ENCODE peak calls at places on chromosome 21, in seven cellular contexts. X is hepatocyte; S is MM.1S; R is effector memory CD4-positive, alpha-beta T cell; O is upper lobe of left lung; Z is suprapubic skin; N is fibroblast of lung. F is an unnamed sample. For H3K27me3 and H3K36me3, the result is how much of the 10 kb centered on the place peaks cover.

GRCh38 chr21:17513214-17514123 is 626 bp downstream of the CXADR start:
- DNase-seq in Z (no peak), N (peak), O (peak), R (peak), S (peak), X (peak), F (peak)

GRCh38 chr21:44582980-44583799 is 2.8 kb upstream of the KRTAP10-5 start:
- DNase-seq in R (no peak), N (no peak), X (peak), O (no peak), Z (no peak), S (no peak), F (no peak)

GRCh38 chr21:39976805-39977204 is 109.6 kb downstream of the PCP4 start:
- DNase-seq in S (no peak), N (no peak), X (no peak), O (no peak), R (no peak), Z (no peak), F (peak)

GRCh38 chr21:15794277-15794912 is 64.6 kb downstream of the USP25 start:
- DNase-seq in S (no peak), R (no peak), N (no peak), Z (no peak), X (no peak), O (no peak), F (no peak)

GRCh38 chr21:14677023-14677422 is 130.9 kb upstream of the SAMSN1 start:
- DNase-seq in Z (no peak), X (no peak), O (no peak), R (no peak), S (no peak), N (no peak), F (no peak)

GRCh38 chr21:41210405-41211040 is 42.6 kb downstream of the BACE2 start:
- DNase-seq in S (no peak), R (no peak), O (no peak), X (no peak), N (peak), Z (no peak), F (no peak)

GRCh38 chr21:31682625-31683024 is 23.1 kb downstream of the SOD1 start:
- DNase-seq in S (no peak), X (no peak), Z (no peak), N (peak), R (no peak), O (no peak), F (no peak)

GRCh38 chr21:22211943-22212342 is 1213.7 kb downstream of the NCAM2 start:
- DNase-seq in Z (no peak), R (no peak), O (no peak), S (no peak), X (no peak), N (no peak), F (no peak)

GRCh38 chr21:15445327-15445726 is 284.5 kb upstream of the USP25 start:
- DNase-seq in O (no peak), N (no peak), R (no peak), S (no peak), X (no peak), Z (no peak), F (peak)

GRCh38 chr21:44261191-44261631 is 486 bp downstream of the DNMT3L start:
- DNase-seq in O (no peak), S (no peak), Z (no peak), X (no peak), N (no peak), R (no peak), F (peak)

GRCh38 chr21:22223385-22223784 is 1225.2 kb downstream of the NCAM2 start:
- DNase-seq in X (no peak), Z (no peak), R (no peak), S (peak), O (no peak), N (no peak), F (no peak)

GRCh38 chr21:34802180-34802899 is 133.5 kb downstream of the CLIC6 start:
- DNase-seq in R (no peak), N (no peak), O (no peak), X (no peak), Z (no peak), S (peak), F (no peak)

GRCh38 chr21:44296103-44296519 is 3.7 kb upstream of the PFKL start:
- DNase-seq in X (no peak), N (no peak), R (no peak), Z (no peak), S (no peak), O (no peak), F (no peak)

GRCh38 chr21:24023936-24024335 is 1583.3 kb downstream of the MRPL39 start:
- DNase-seq in X (no peak), R (no peak), S (no peak), Z (no peak), O (no peak), N (peak), F (no peak)

GRCh38 chr21:30839304-30839703 is 9.7 kb upstream of the KRTAP7-1 start:
- DNase-seq in R (no peak), O (no peak), X (peak), S (peak), N (no peak), Z (no peak), F (peak)

GRCh38 chr21:27825035-27825434 is 858.1 kb upstream of the ADAMTS5 start:
- DNase-seq in R (no peak), X (no peak), S (no peak), N (no peak), O (no peak), Z (no peak), F (peak)

GRCh38 chr21:43691801-43692200 is 27.1 kb upstream of the PDXK start:
- DNase-seq in S (no peak), Z (no peak), R (no peak), X (no peak), N (no peak), O (no peak), F (no peak)

GRCh38 chr21:15667010-15667409 is 62.8 kb upstream of the USP25 start:
- DNase-seq in X (no peak), N (peak), Z (no peak), O (no peak), R (no peak), S (no peak), F (no peak)

GRCh38 chr21:27149034-27149433 is 182.1 kb upstream of the ADAMTS5 start:
- DNase-seq in O (no peak), S (no peak), R (no peak), X (no peak), N (peak), Z (no peak), F (no peak)

GRCh38 chr21:43667191-43667904 is 8.0 kb downstream of the RRP1B start:
- DNase-seq in X (no peak), Z (no peak), S (no peak), N (peak), R (no peak), O (no peak), F (no peak)

GRCh38 chr21:37983336-37984095 is 67.3 kb upstream of the KCNJ6 start:
- DNase-seq in X (no peak), S (no peak), O (no peak), Z (no peak), N (peak), R (no peak), F (no peak)

GRCh38 chr21:14523234-14523633 is 22.9 kb downstream of the SAMSN1 start:
- DNase-seq in S (peak), Z (no peak), R (no peak), N (no peak), O (no peak), X (no peak), F (no peak)

GRCh38 chr21:39377444-39378050 is 28.7 kb upstream of the HMGN1 start:
- DNase-seq in X (no peak), R (no peak), N (peak), Z (no peak), O (no peak), S (no peak), F (no peak)

GRCh38 chr21:25457411-25457810 is 149.9 kb downstream of the MRPL39 start:
- DNase-seq in S (peak), R (no peak), O (no peak), N (peak), X (peak), Z (no peak), F (no peak)

GRCh38 chr21:14383596-14384210 is 757 bp upstream of the HSPA13 start:
- DNase-seq in X (peak), R (no peak), Z (no peak), O (no peak), N (peak), S (peak), F (no peak)

GRCh38 chr21:34511154-34511553 is 856 bp downstream of the KCNE1 start:
- DNase-seq in O (no peak), S (no peak), N (no peak), Z (no peak), X (no peak), R (no peak), F (no peak)

GRCh38 chr21:44442266-44443125 is 12.8 kb upstream of the LRRC3 start:
- DNase-seq in R (no peak), S (no peak), N (no peak), Z (peak), O (no peak), X (no peak), F (no peak)

GRCh38 chr21:14880922-14881321 is 183.9 kb downstream of the NRIP1 start:
- DNase-seq in S (no peak), N (peak), X (no peak), Z (no peak), O (no peak), R (no peak), F (no peak)

GRCh38 chr21:40054403-40054802 is 187.2 kb downstream of the PCP4 start:
- DNase-seq in X (peak), Z (no peak), S (peak), R (no peak), N (peak), O (peak), F (no peak)

GRCh38 chr21:45642122-45642813 is 1.3 kb upstream of the PCBP3 start:
- DNase-seq in N (no peak), R (no peak), S (no peak), O (no peak), Z (no peak), X (peak), F (peak)
- H3K4me3 ChIP-seq in N (no peak), R (peak), S (no peak), O (peak), Z (peak), X (no peak), F (peak)

DNA sequence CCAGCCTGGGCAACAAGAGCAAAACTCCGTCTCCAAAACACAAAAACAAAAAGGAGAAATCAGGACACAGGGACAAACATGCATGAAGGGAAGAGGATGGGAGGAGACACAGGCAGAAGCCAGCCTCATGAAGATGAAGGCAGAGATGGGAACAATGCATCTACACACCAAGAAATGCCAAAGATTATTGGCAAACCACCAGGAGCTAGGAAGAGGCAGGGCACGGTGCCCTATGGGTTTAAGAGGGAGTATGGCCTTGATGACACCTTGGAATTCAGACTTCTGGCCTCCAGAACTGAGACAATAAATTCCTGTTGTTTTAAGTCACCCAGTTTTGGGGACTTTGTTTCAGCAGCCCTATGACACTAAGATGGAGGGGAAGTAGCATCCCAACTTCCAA is 5.2 kb downstream of the TMPRSS3 start:
- DNase-seq in S (no peak), Z (no peak), R (no peak), N (no peak), O (no peak), X (no peak), F (no peak)
- H3K27me3 ChIP-seq in S (half or more), Z (under half), R (under half), N (under half), O (under half), X (under half), F (under half)

GRCh38 chr21:46202592-46203202 is 18.4 kb upstream of the SPATC1L start:
- DNase-seq in X (no peak), N (no peak), Z (peak), R (no peak), S (no peak), O (no peak), F (no peak)
- H3K36me3 ChIP-seq in X (under half), N (under half), Z (half or more), R (under half), S (under half), O (half or more), F (under half)

GRCh38 chr21:20996421-20997307 is 1.5 kb upstream of the NCAM2 start:
- DNase-seq in N (peak), Z (no peak), X (peak), O (no peak), S (no peak), R (no peak), F (peak)

GRCh38 chr21:20998886-20999285 is 677 bp downstream of the NCAM2 start:
- DNase-seq in Z (no peak), S (no peak), X (no peak), R (no peak), O (no peak), N (no peak), F (no peak)

GRCh38 chr21:20997633-20998455 is at the start of gene NCAM2:
- DNase-seq in Z (peak), N (peak), O (peak), S (peak), R (peak), X (peak), F (peak)

GRCh38 chr21:20998456-20998789 is 214 bp downstream of the NCAM2 start:
- DNase-seq in Z (no peak), O (no peak), R (no peak), X (no peak), N (no peak), S (no peak), F (no peak)

GRCh38 chr21:20997308-20997632 is 939 bp upstream of the NCAM2 start:
- DNase-seq in N (no peak), X (peak), S (no peak), R (no peak), Z (no peak), O (no peak), F (peak)
- H3K4me3 ChIP-seq in N (no peak), X (peak), S (no peak), R (peak), Z (peak), O (peak), F (peak)

GRCh38 chr21:36479415-36480402 is at the start of gene CLDN14:
- DNase-seq in O (no peak), N (peak), R (no peak), Z (no peak), S (no peak), X (peak), F (no peak)
- H3K27me3 ChIP-seq in O (under half), N (under half), R (under half), Z (under half), S (under half), X (under half), F (under half)

GRCh38 chr21:46329796-46330195 is 5.8 kb downstream of the PCNT start:
- DNase-seq in X (no peak), R (no peak), N (no peak), S (no peak), Z (no peak), O (no peak), F (no peak)
- H3K36me3 ChIP-seq in X (under half), R (under half), N (under half), S (under half), Z (under half), O (under half), F (under half)

GRCh38 chr21:29433366-29434059 is 134.8 kb downstream of the BACH1 start:
- DNase-seq in X (peak), O (no peak), S (no peak), R (no peak), N (peak), Z (no peak), F (no peak)
- H3K4me3 ChIP-seq in X (no peak), O (no peak), S (no peak), R (no peak), N (no peak), Z (no peak), F (no peak)

GRCh38 chr21:33067045-33067444 is 2.9 kb upstream of the OLIG1 start:
- DNase-seq in N (no peak), Z (no peak), X (no peak), O (no peak), R (no peak), S (no peak), F (no peak)
- H3K27me3 ChIP-seq in N (half or more), Z (half or more), X (half or more), O (under half), R (under half), S (under half), F (half or more)

F was measured in H7.